ENCODE peak calls at places on chromosome 19, in four cellular contexts. N, T, J and R are unnamed samples.
A peak's percentile ranks its signal among the peaks of the same experiment; 100 is the strongest.

GRCh38 chr19:33125929-33126388 is 6.0 kb upstream of the WDR88 start:
- DNase-seq in T (peak; percentile 53), J (peak; percentile 62), N (peak; percentile 54), R (no peak)

GRCh38 chr19:3712663-3713531 is 4.7 kb downstream of the TJP3 start:
- DNase-seq in N (peak; percentile 80), J (no peak), T (peak; percentile 57), R (no peak)

GRCh38 chr19:38470788-38471480 is 37.4 kb downstream of the RYR1 start:
- DNase-seq in N (no peak), J (no peak), T (no peak), R (no peak)

GRCh38 chr19:35135389-35135909 is 590 bp upstream of the LGI4 start:
- DNase-seq in N (peak; percentile 82), J (peak; percentile 85), T (peak; percentile 83), R (peak; percentile 80)

GRCh38 chr19:58170860-58171259 is 12.0 kb upstream of the ZNF274 start:
- DNase-seq in T (no peak), N (no peak), J (no peak), R (no peak)

GRCh38 chr19:5432687-5433086 is 22.5 kb upstream of the ZNRF4 start:
- DNase-seq in J (no peak), T (no peak), N (no peak), R (no peak)

GRCh38 chr19:38734426-38735256 is 9.6 kb downstream of the CAPN12 start:
- DNase-seq in T (no peak), J (peak; percentile 28), N (peak; percentile 45), R (no peak)

GRCh38 chr19:49952475-49952829 is 8.5 kb downstream of the SIGLEC11 start:
- DNase-seq in N (no peak), T (no peak), J (peak; percentile 49), R (no peak)

GRCh38 chr19:53598361-53598760 is 33.4 kb upstream of the DPRX start:
- DNase-seq in J (no peak), N (no peak), T (no peak), R (no peak)

GRCh38 chr19:2290441-2291184 is 8.6 kb upstream of the PEAK3 start:
- DNase-seq in N (no peak), J (no peak), T (peak; percentile 23), R (no peak)

GRCh38 chr19:38149597-38149996 is 74.4 kb downstream of the DPF1 start:
- DNase-seq in J (no peak), T (no peak), N (no peak), R (no peak)

GRCh38 chr19:10006335-10006708 is 4.0 kb downstream of the COL5A3 start:
- DNase-seq in J (peak; percentile 70), N (no peak), T (peak; percentile 20), R (peak; percentile 71)

GRCh38 chr19:41626877-41627276 is at the start of gene CEACAM4:
- DNase-seq in T (no peak), J (no peak), N (peak; percentile 40), R (peak; percentile 56)

GRCh38 chr19:30791116-30791515 is 418.9 kb downstream of the ZNF536 start:
- DNase-seq in T (no peak), J (no peak), N (no peak), R (no peak)

GRCh38 chr19:55258476-55258827 is 365 bp downstream of the PPP6R1 start:
- DNase-seq in T (no peak), J (no peak), N (no peak), R (no peak)

DNA sequence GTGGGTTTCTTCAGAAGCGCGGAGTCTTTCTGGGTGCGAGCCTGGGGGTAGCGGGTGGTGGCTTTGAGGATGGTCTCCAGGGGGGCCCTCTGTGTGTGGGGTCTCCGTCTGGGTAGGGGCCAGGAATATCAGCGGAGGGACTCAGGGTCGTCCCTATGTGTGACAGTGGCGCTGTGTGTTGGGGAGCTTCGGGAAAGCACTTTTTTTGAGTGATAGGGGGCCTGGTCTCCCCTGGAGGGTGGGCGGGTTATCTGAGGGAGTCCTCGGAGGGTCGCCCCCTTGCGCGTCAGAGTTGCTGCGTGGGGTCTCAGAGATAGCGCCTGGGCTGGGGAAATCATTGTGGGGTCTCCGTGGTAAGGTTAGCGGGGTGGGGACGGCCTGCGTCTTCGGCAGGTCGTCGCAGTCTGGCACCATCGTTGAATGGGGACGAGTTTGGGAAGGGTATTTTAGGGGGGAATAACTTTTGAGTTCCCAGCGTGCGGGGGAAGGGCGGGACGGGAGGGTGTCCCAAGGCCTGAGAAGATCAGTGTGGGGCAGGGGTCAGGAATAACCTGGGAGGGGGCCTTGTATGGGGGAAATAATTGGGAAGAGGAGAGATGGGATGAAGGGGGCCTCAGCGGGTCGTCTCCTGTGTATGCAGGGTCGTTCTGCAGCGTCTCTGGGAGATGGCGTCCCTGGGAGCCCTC is 851 bp downstream of the IER2 start:
- DNase-seq in J (peak; percentile 68), N (no peak), T (peak; percentile 41), R (peak; percentile 48)
- TF ChIP-seq POLR2A in J (no peak), N (no peak), T (no peak), R (no peak)

GRCh38 chr19:48676487-48676886 is 3.7 kb upstream of the NTN5 start:
- DNase-seq in J (no peak), N (no peak), T (no peak), R (no peak)

GRCh38 chr19:48676887-48677286 is 4.1 kb upstream of the NTN5 start:
- DNase-seq in T (no peak), N (peak; percentile 67), J (no peak), R (no peak)

GRCh38 chr19:48674216-48674809 is 1.5 kb upstream of the NTN5 start:
- DNase-seq in N (no peak), T (no peak), J (no peak), R (no peak)

GRCh38 chr19:48673436-48674100 is 751 bp upstream of the NTN5 start:
- DNase-seq in J (no peak), T (no peak), N (no peak), R (no peak)

GRCh38 chr19:48674921-48675824 is 2.4 kb upstream of the NTN5 start:
- DNase-seq in T (peak; percentile 91), J (peak; percentile 87), N (peak; percentile 88), R (peak; percentile 84)
- H3K27ac ChIP-seq in T (no peak overlapping the region), J (no peak overlapping the region), N (peak overlapping the region; percentile 62), R (no peak overlapping the region)

GRCh38 chr19:17794731-17795494 is at the start of gene B3GNT3:
- DNase-seq in T (peak; percentile 76), J (no peak), N (peak; percentile 97), R (no peak)

GRCh38 chr19:17795495-17795856 is 538 bp downstream of the B3GNT3 start:
- DNase-seq in T (no peak), J (no peak), N (no peak), R (no peak)

GRCh38 chr19:17796838-17797168 is 1.9 kb downstream of the B3GNT3 start:
- DNase-seq in T (no peak), J (no peak), N (no peak), R (no peak)

GRCh38 chr19:17797397-17798201 is 2.7 kb downstream of the B3GNT3 start:
- DNase-seq in N (peak; percentile 90), T (peak; percentile 74), J (no peak), R (no peak)

DNA sequence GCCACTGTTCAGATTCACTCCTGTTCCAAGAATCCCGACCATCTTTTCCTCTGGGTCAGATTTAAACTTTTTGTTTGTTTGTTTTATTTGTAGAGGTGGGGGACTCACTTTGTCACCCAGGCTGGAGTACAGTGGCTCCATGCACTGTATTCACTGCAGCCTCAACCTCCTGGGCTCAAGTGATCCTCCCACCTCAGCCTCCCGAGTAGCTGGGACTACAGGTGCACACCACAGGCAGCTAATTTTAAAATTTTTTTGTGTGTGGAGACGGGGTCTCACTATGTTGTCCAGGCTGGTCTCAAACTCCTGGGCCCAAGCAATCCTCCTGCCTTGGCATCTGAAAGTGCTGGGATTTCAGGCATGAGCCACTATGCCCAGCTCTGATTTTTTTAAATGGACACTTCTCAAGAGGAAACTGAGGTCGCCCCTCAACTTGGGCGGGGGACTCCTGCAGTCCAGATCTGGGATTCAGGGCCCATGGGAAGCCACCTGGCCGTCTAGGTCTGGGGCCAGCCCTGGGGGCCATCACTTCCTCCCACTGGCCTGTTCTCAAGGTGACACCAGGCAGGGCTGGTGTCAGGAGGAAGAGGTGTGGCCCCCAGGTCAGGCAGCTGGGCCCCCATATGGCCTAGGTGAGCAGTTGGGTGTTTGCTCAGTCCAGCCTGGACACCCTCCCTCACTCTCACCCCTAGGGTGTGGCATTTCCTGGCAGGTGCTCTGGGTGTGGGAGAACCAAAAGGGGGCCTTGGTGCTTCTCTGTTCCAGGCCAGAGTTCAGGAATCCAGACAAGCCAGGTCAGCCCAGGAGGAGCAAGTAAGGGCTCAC is 1.3 kb downstream of the B3GNT3 start:
- DNase-seq in T (no peak), N (peak; percentile 77), J (no peak), R (no peak)
- H3K4me3 ChIP-seq in T (no peak overlapping the region), N (peak overlapping the region; percentile 43), J (no peak overlapping the region), R (no peak overlapping the region)

DNA sequence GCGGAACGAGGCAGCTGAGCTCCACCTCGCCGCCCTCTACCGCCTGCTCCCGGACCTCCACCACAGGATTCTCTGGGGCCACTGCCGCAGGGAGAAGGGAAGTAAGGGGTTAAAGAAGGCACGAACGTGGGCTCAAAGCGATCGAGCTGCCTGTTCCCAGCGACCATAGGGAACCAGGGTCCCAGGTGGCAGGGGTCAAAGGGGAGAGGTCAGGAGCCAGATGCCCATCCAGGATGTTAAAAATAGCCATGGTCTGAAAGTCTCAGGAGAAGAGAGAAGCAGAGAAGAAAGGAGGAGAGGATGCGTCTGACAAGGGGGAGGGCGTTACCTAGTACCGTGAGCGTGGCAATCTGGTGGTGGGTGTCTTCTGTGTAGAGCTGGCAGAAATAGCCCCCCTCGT is 7.4 kb upstream of the ZNF428 start:
- DNase-seq in N (no peak), T (no peak), J (no peak), R (no peak)
- TF ChIP-seq POLR2A in N (no peak), T (no peak), J (no peak), R (no peak)

DNA sequence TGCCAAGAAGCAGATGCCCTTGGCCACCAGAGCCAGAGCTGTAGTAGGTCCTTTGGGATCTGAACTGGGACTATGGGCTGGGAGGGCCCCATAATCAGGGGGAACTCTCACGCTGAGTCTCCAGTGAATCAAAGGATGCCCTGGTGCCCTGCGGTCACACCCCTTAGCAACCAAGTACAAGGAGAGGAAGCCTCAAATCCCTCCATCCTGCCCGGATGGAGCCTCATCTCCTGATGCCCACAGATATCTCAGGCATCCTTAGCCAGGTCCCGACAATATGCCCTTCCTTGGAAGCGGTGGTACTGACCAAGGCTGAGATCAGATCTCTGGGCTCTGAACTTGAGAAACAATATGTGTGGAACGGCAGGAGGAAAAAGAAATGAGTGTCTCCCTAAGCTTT is 1.7 kb downstream of the PLEKHA4 start:
- DNase-seq in T (no peak), J (no peak), N (no peak), R (no peak)
- H3K27ac ChIP-seq in T (no peak overlapping the region), J (no peak overlapping the region), N (peak overlapping the region; percentile 81), R (no peak overlapping the region)

GRCh38 chr19:29248332-29248844 is 35.4 kb upstream of the UQCRFS1 start:
- DNase-seq in J (no peak), N (no peak), T (no peak), R (no peak)

GRCh38 chr19:29247912-29248311 is 35.0 kb upstream of the UQCRFS1 start:
- DNase-seq in T (no peak), J (no peak), N (no peak), R (no peak)

GRCh38 chr19:29245221-29245620 is 32.3 kb upstream of the UQCRFS1 start:
- DNase-seq in T (no peak), N (no peak), J (no peak), R (no peak)

GRCh38 chr19:29241324-29241723 is 28.4 kb upstream of the UQCRFS1 start:
- DNase-seq in N (no peak), T (no peak), J (no peak), R (no peak)

GRCh38 chr19:29247051-29247450 is 34.1 kb upstream of the UQCRFS1 start:
- DNase-seq in T (no peak), J (no peak), N (no peak), R (no peak)
- H3K4me3 ChIP-seq in T (no peak overlapping the region), J (no peak overlapping the region), N (no peak overlapping the region), R (no peak overlapping the region)